ENCODE peak calls at places on chromosomes 11 and 22, in nine cellular contexts. F is stomach, Q is transverse colon, G is sigmoid colon, X is ovary, I is uterus, R is IMR-90, N is HCT116, C is suprapubic skin. M is an unnamed sample.

GRCh38 chr22:31085493-31085824 is 4.3 kb downstream of the SMTN start:
- DNase-seq in F (no peak), Q (peak; percentile 45), G (peak; percentile 84), X (no peak), I (no peak), R (no peak), N (no peak), C (no peak), M (peak; percentile 63)

GRCh38 chr22:20095521-20095920 is 15.5 kb downstream of the DGCR8 start:
- DNase-seq in F (no peak), Q (no peak), G (no peak), X (peak; percentile 3), I (no peak), R (no peak), N (no peak), C (no peak), M (no peak)

GRCh38 chr22:23531283-23531921 is 48.7 kb downstream of the IGLL1 start:
- DNase-seq in F (no peak), Q (no peak), G (peak; percentile 46), X (peak; percentile 43), I (no peak), R (no peak), N (no peak), C (peak; percentile 71), M (no peak)

GRCh38 chr11:85815186-85815911 is 4.4 kb upstream of the SYTL2 start:
- DNase-seq in F (no peak), Q (no peak), G (no peak), X (no peak), I (no peak), R (peak; percentile 95), N (no peak), C (no peak), M (no peak)

GRCh38 chr11:117986981-117987495 is 844 bp downstream of the IL10RA start:
- DNase-seq in F (no peak), Q (peak; percentile 50), G (no peak), X (no peak), I (no peak), R (no peak), N (no peak), C (no peak), M (no peak)

GRCh38 chr22:23092217-23092955 is 22.1 kb downstream of the GNAZ start:
- DNase-seq in F (no peak), Q (no peak), G (no peak), X (no peak), I (no peak), R (no peak), N (no peak), C (no peak), M (no peak)

GRCh38 chr11:105046898-105047579 is 1.9 kb upstream of the CARD16 start:
- DNase-seq in F (no peak), Q (peak; percentile 35), G (peak; percentile 74), X (peak; percentile 46), I (no peak), R (peak; percentile 100), N (no peak), C (no peak), M (no peak)

GRCh38 chr22:38652858-38653257 is 3.3 kb downstream of the FAM227A start:
- DNase-seq in F (no peak), Q (peak; percentile 31), G (no peak), X (no peak), I (no peak), R (no peak), N (no peak), C (no peak), M (no peak)

GRCh38 chr22:25027052-25027525 is 74.6 kb downstream of the KIAA1671 start:
- DNase-seq in F (no peak), Q (peak; percentile 61), G (no peak), X (no peak), I (no peak), R (no peak), N (no peak), C (no peak), M (no peak)

GRCh38 chr11:125932301-125932700 is 13.5 kb upstream of the VSIG10L2 start:
- DNase-seq in F (no peak), Q (no peak), G (no peak), X (no peak), I (no peak), R (no peak), N (no peak), C (no peak), M (no peak)

GRCh38 chr11:119416606-119417580 is 6.1 kb downstream of the THY1 start:
- DNase-seq in F (no peak), Q (no peak), G (peak; percentile 56), X (no peak), I (peak; percentile 43), R (peak; percentile 59), N (no peak), C (no peak), M (no peak)

GRCh38 chr22:19242699-19243098 is 48.8 kb downstream of the CLTCL1 start:
- DNase-seq in F (no peak), Q (no peak), G (no peak), X (no peak), I (no peak), R (no peak), N (no peak), C (no peak), M (no peak)

GRCh38 chr11:13010737-13011342 is 1.7 kb downstream of the RASSF10 start:
- DNase-seq in F (peak; percentile 48), Q (peak; percentile 13), G (no peak), X (peak; percentile 32), I (no peak), R (no peak), N (no peak), C (no peak), M (no peak)

GRCh38 chr11:22703040-22703439 is 36.6 kb downstream of the GAS2 start:
- DNase-seq in F (no peak), Q (no peak), G (no peak), X (no peak), I (no peak), R (peak; percentile 77), N (peak; percentile 28), C (no peak), M (peak; percentile 70)
- H3K4me3 ChIP-seq in F (no peak overlapping the region), Q (no peak overlapping the region), G (no peak overlapping the region), X (no peak overlapping the region), I (no peak overlapping the region), R (no peak overlapping the region), N (no peak overlapping the region), C (no peak overlapping the region), M (no peak overlapping the region)

GRCh38 chr11:25983280-25983679 is 348.6 kb upstream of the ANO3 start:
- DNase-seq in F (no peak), Q (no peak), G (no peak), X (no peak), I (no peak), R (no peak), N (no peak), C (no peak), M (no peak)
- H3K4me1 ChIP-seq in F (no peaks in the 10 kb centered on the region), Q (no peaks in the 10 kb centered on the region), G (no peaks in the 10 kb centered on the region), X (peaks cover 2% of the 10 kb centered on the region), I (no peaks in the 10 kb centered on the region), R (no peaks in the 10 kb centered on the region), N (no peaks in the 10 kb centered on the region), C (no peaks in the 10 kb centered on the region), M (no peaks in the 10 kb centered on the region)

GRCh38 chr11:108037211-108037610 is 28.5 kb downstream of the CUL5 start:
- DNase-seq in F (no peak), Q (no peak), G (no peak), X (no peak), I (no peak), R (no peak), N (no peak), C (no peak), M (no peak)

GRCh38 chr11:108034952-108035351 is 26.3 kb downstream of the CUL5 start:
- DNase-seq in F (no peak), Q (no peak), G (no peak), X (no peak), I (no peak), R (no peak), N (no peak), C (no peak), M (no peak)

GRCh38 chr11:108034034-108034433 is 25.3 kb downstream of the CUL5 start:
- DNase-seq in F (no peak), Q (no peak), G (no peak), X (no peak), I (no peak), R (no peak), N (no peak), C (no peak), M (no peak)

GRCh38 chr11:108035690-108036089 is 27.0 kb downstream of the CUL5 start:
- DNase-seq in F (no peak), Q (no peak), G (no peak), X (no peak), I (no peak), R (peak; percentile 38), N (no peak), C (no peak), M (no peak)

GRCh38 chr11:108037636-108038035 is 28.9 kb downstream of the CUL5 start:
- DNase-seq in F (no peak), Q (no peak), G (no peak), X (no peak), I (no peak), R (peak; percentile 55), N (no peak), C (no peak), M (no peak)
- TF ChIP-seq POLR2A in F (no peak), Q (no peak), G (no peak), X (no peak), I (no peak), R (no peak), N (no peak), C (no peak), M (no peak)

GRCh38 chr11:71238941-71239340 is 13.4 kb downstream of the SHANK2 start:
- DNase-seq in F (no peak), Q (no peak), G (no peak), X (no peak), I (no peak), R (no peak), N (no peak), C (peak; percentile 61), M (no peak)

GRCh38 chr11:71240865-71241691 is 11.3 kb downstream of the SHANK2 start:
- DNase-seq in F (peak; percentile 57), Q (peak; percentile 23), G (peak; percentile 68), X (no peak), I (no peak), R (peak; percentile 94), N (no peak), C (peak; percentile 78), M (peak; percentile 59)

GRCh38 chr11:71241721-71242259 is 10.6 kb downstream of the SHANK2 start:
- DNase-seq in F (no peak), Q (no peak), G (peak; percentile 49), X (no peak), I (no peak), R (no peak), N (no peak), C (peak; percentile 77), M (no peak)

GRCh38 chr11:71239581-71239980 is 12.8 kb downstream of the SHANK2 start:
- DNase-seq in F (no peak), Q (no peak), G (peak; percentile 26), X (no peak), I (no peak), R (no peak), N (no peak), C (peak; percentile 47), M (no peak)

DNA sequence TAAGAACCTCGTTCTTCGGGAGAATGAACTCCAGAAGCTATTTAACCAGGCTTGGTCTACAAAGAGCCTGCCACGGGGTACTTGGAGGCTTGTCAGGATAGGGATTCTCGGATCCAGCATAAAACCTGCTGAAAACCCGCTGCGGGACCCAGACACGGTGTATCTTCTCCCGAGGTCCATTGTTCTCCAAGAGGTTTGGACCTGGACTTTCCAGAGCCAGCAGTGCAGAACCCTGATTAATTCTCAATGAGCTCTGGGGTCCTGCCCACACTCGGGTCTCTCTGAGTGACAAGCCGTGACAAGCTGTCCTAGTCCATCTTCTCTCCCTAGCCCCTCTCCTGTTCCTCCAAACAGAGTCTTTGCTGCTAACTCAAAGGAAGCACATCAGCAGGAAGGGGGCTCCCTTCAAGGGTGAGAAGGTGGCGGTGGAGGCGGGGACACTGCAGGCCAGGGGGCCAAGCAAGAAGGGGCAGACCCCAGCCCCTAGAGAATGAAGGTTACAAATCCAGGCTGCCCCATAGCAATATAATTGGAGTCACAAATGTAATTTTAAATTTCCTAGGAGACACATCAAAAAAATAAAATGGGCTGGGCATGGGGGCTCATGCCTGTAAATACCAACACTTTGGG is 12.2 kb downstream of the SHANK2 start:
- DNase-seq in F (no peak), Q (no peak), G (peak; percentile 50), X (no peak), I (no peak), R (no peak), N (no peak), C (peak; percentile 47), M (peak; percentile 5)
- H3K4me3 ChIP-seq in F (no peak overlapping the region), Q (no peak overlapping the region), G (no peak overlapping the region), X (no peak overlapping the region), I (no peak overlapping the region), R (no peak overlapping the region), N (no peak overlapping the region), C (no peak overlapping the region), M (no peak overlapping the region)

M was measured in body of pancreas.